ENCODE peak calls at places on chromosomes 16 and 17, in four cellular contexts. One of them, this sample, is unnamed.

GRCh38 chr17:801660-802059 is 19.5 kb downstream of the MRM3 start:
- DNase-seq in fibroblast of lung: peak; percentile 62
- DNase-seq in left ventricle myocardium inferior: no peak
- DNase-seq in stimulated activated CD4-positive, alpha-beta T cell treated with anti-CD3 and anti-CD28 coated beads, Interleukin-1b, Interleukin-23, amount 100 ng/mL, for 1 hour: no peak
- DNase-seq in this sample: no peak

GRCh38 chr16:85770741-85771140 is 19.8 kb upstream of the C16orf74 start:
- DNase-seq in stimulated activated CD4-positive, alpha-beta T cell treated with anti-CD3 and anti-CD28 coated beads, Interleukin-1b, Interleukin-23, amount 100 ng/mL, for 1 hour: no peak
- DNase-seq in fibroblast of lung: no peak
- DNase-seq in left ventricle myocardium inferior: no peak
- DNase-seq in this sample: no peak

GRCh38 chr16:89122322-89122831 is 28.7 kb downstream of the ACSF3 start:
- DNase-seq in stimulated activated CD4-positive, alpha-beta T cell treated with anti-CD3 and anti-CD28 coated beads, Interleukin-1b, Interleukin-23, amount 100 ng/mL, for 1 hour: peak; percentile 16
- DNase-seq in left ventricle myocardium inferior: no peak
- DNase-seq in fibroblast of lung: no peak
- DNase-seq in this sample: no peak

GRCh38 chr17:74043976-74044375 is 159.5 kb upstream of the RPL38 start:
- DNase-seq in left ventricle myocardium inferior: no peak
- DNase-seq in stimulated activated CD4-positive, alpha-beta T cell treated with anti-CD3 and anti-CD28 coated beads, Interleukin-1b, Interleukin-23, amount 100 ng/mL, for 1 hour: no peak
- DNase-seq in fibroblast of lung: no peak
- DNase-seq in this sample: no peak

GRCh38 chr17:58329808-58330543 is 1.4 kb upstream of the TSPOAP1 start:
- DNase-seq in stimulated activated CD4-positive, alpha-beta T cell treated with anti-CD3 and anti-CD28 coated beads, Interleukin-1b, Interleukin-23, amount 100 ng/mL, for 1 hour: no peak
- DNase-seq in left ventricle myocardium inferior: no peak
- DNase-seq in fibroblast of lung: no peak
- DNase-seq in this sample: no peak

GRCh38 chr16:85136213-85136704 is 24.0 kb upstream of the CIBAR2 start:
- DNase-seq in left ventricle myocardium inferior: no peak
- DNase-seq in fibroblast of lung: no peak
- DNase-seq in stimulated activated CD4-positive, alpha-beta T cell treated with anti-CD3 and anti-CD28 coated beads, Interleukin-1b, Interleukin-23, amount 100 ng/mL, for 1 hour: no peak
- DNase-seq in this sample: peak; percentile 71

GRCh38 chr17:14051692-14052091 is 17.6 kb upstream of the COX10 start:
- DNase-seq in stimulated activated CD4-positive, alpha-beta T cell treated with anti-CD3 and anti-CD28 coated beads, Interleukin-1b, Interleukin-23, amount 100 ng/mL, for 1 hour: no peak
- DNase-seq in fibroblast of lung: no peak
- DNase-seq in left ventricle myocardium inferior: no peak
- DNase-seq in this sample: no peak

GRCh38 chr17:74096456-74096855 is 107.0 kb upstream of the RPL38 start:
- DNase-seq in left ventricle myocardium inferior: no peak
- DNase-seq in fibroblast of lung: no peak
- DNase-seq in stimulated activated CD4-positive, alpha-beta T cell treated with anti-CD3 and anti-CD28 coated beads, Interleukin-1b, Interleukin-23, amount 100 ng/mL, for 1 hour: no peak
- DNase-seq in this sample: no peak

GRCh38 chr16:54928016-54928356 is 2.7 kb upstream of the IRX5 start:
- DNase-seq in fibroblast of lung: peak; percentile 34
- DNase-seq in left ventricle myocardium inferior: no peak
- DNase-seq in stimulated activated CD4-positive, alpha-beta T cell treated with anti-CD3 and anti-CD28 coated beads, Interleukin-1b, Interleukin-23, amount 100 ng/mL, for 1 hour: no peak
- DNase-seq in this sample: no peak

GRCh38 chr16:86680661-86681439 is 102.5 kb downstream of the FOXL1 start:
- DNase-seq in left ventricle myocardium inferior: no peak
- DNase-seq in fibroblast of lung: peak; percentile 82
- DNase-seq in stimulated activated CD4-positive, alpha-beta T cell treated with anti-CD3 and anti-CD28 coated beads, Interleukin-1b, Interleukin-23, amount 100 ng/mL, for 1 hour: no peak
- DNase-seq in this sample: no peak

GRCh38 chr17:19945009-19945650 is 32.5 kb downstream of the AKAP10 start:
- DNase-seq in left ventricle myocardium inferior: no peak
- DNase-seq in fibroblast of lung: no peak
- DNase-seq in stimulated activated CD4-positive, alpha-beta T cell treated with anti-CD3 and anti-CD28 coated beads, Interleukin-1b, Interleukin-23, amount 100 ng/mL, for 1 hour: no peak
- DNase-seq in this sample: no peak

GRCh38 chr17:19398301-19399181 is 11.6 kb upstream of the MFAP4 start:
- DNase-seq in stimulated activated CD4-positive, alpha-beta T cell treated with anti-CD3 and anti-CD28 coated beads, Interleukin-1b, Interleukin-23, amount 100 ng/mL, for 1 hour: no peak
- DNase-seq in left ventricle myocardium inferior: peak; percentile 68
- DNase-seq in fibroblast of lung: peak; percentile 19
- DNase-seq in this sample: peak; percentile 77

GRCh38 chr17:79843475-79843916 is 4.3 kb upstream of the CBX4 start:
- DNase-seq in stimulated activated CD4-positive, alpha-beta T cell treated with anti-CD3 and anti-CD28 coated beads, Interleukin-1b, Interleukin-23, amount 100 ng/mL, for 1 hour: no peak
- DNase-seq in fibroblast of lung: no peak
- DNase-seq in left ventricle myocardium inferior: no peak
- DNase-seq in this sample: no peak

GRCh38 chr16:50593410-50594139 is 45.4 kb downstream of the NKD1 start:
- DNase-seq in stimulated activated CD4-positive, alpha-beta T cell treated with anti-CD3 and anti-CD28 coated beads, Interleukin-1b, Interleukin-23, amount 100 ng/mL, for 1 hour: no peak
- DNase-seq in left ventricle myocardium inferior: no peak
- DNase-seq in fibroblast of lung: no peak
- DNase-seq in this sample: no peak

GRCh38 chr16:67764153-67764552 is 42.2 kb downstream of the RANBP10 start:
- DNase-seq in left ventricle myocardium inferior: no peak
- DNase-seq in stimulated activated CD4-positive, alpha-beta T cell treated with anti-CD3 and anti-CD28 coated beads, Interleukin-1b, Interleukin-23, amount 100 ng/mL, for 1 hour: no peak
- DNase-seq in fibroblast of lung: no peak
- DNase-seq in this sample: no peak

GRCh38 chr17:77736207-77736600 is 222.3 kb upstream of the TNRC6C start:
- DNase-seq in left ventricle myocardium inferior: peak; percentile 26
- DNase-seq in fibroblast of lung: no peak
- DNase-seq in stimulated activated CD4-positive, alpha-beta T cell treated with anti-CD3 and anti-CD28 coated beads, Interleukin-1b, Interleukin-23, amount 100 ng/mL, for 1 hour: no peak
- DNase-seq in this sample: peak; percentile 36

GRCh38 chr17:57375770-57376181 is 119.5 kb downstream of the MSI2 start:
- DNase-seq in stimulated activated CD4-positive, alpha-beta T cell treated with anti-CD3 and anti-CD28 coated beads, Interleukin-1b, Interleukin-23, amount 100 ng/mL, for 1 hour: no peak
- DNase-seq in left ventricle myocardium inferior: no peak
- DNase-seq in fibroblast of lung: peak; percentile 69
- DNase-seq in this sample: no peak

GRCh38 chr17:73641779-73642580 is 2.3 kb downstream of the SDK2 start:
- DNase-seq in stimulated activated CD4-positive, alpha-beta T cell treated with anti-CD3 and anti-CD28 coated beads, Interleukin-1b, Interleukin-23, amount 100 ng/mL, for 1 hour: no peak
- DNase-seq in left ventricle myocardium inferior: no peak
- DNase-seq in fibroblast of lung: no peak
- DNase-seq in this sample: no peak

GRCh38 chr16:75026892-75027391 is 28.1 kb downstream of the ZNRF1 start:
- DNase-seq in stimulated activated CD4-positive, alpha-beta T cell treated with anti-CD3 and anti-CD28 coated beads, Interleukin-1b, Interleukin-23, amount 100 ng/mL, for 1 hour: no peak
- DNase-seq in left ventricle myocardium inferior: no peak
- DNase-seq in fibroblast of lung: peak; percentile 69
- DNase-seq in this sample: no peak

GRCh38 chr16:30368122-30368791 is 2.0 kb downstream of the TBC1D10B start:
- DNase-seq in fibroblast of lung: peak; percentile 45
- DNase-seq in stimulated activated CD4-positive, alpha-beta T cell treated with anti-CD3 and anti-CD28 coated beads, Interleukin-1b, Interleukin-23, amount 100 ng/mL, for 1 hour: no peak
- DNase-seq in left ventricle myocardium inferior: no peak
- DNase-seq in this sample: peak; percentile 57

GRCh38 chr16:27642753-27643152 is 92.8 kb downstream of the KATNIP start:
- DNase-seq in stimulated activated CD4-positive, alpha-beta T cell treated with anti-CD3 and anti-CD28 coated beads, Interleukin-1b, Interleukin-23, amount 100 ng/mL, for 1 hour: no peak
- DNase-seq in fibroblast of lung: peak; percentile 20
- DNase-seq in left ventricle myocardium inferior: no peak
- DNase-seq in this sample: no peak

GRCh38 chr16:745739-746138 is 4.9 kb upstream of the CIAO3 start:
- DNase-seq in stimulated activated CD4-positive, alpha-beta T cell treated with anti-CD3 and anti-CD28 coated beads, Interleukin-1b, Interleukin-23, amount 100 ng/mL, for 1 hour: no peak
- DNase-seq in fibroblast of lung: no peak
- DNase-seq in left ventricle myocardium inferior: no peak
- DNase-seq in this sample: no peak

GRCh38 chr17:56528636-56529170 is 64.8 kb upstream of the NOG start:
- DNase-seq in stimulated activated CD4-positive, alpha-beta T cell treated with anti-CD3 and anti-CD28 coated beads, Interleukin-1b, Interleukin-23, amount 100 ng/mL, for 1 hour: no peak
- DNase-seq in fibroblast of lung: no peak
- DNase-seq in left ventricle myocardium inferior: no peak
- DNase-seq in this sample: no peak

GRCh38 chr17:76473541-76473985 is 6.2 kb downstream of the AANAT start:
- DNase-seq in left ventricle myocardium inferior: no peak
- DNase-seq in fibroblast of lung: no peak
- DNase-seq in stimulated activated CD4-positive, alpha-beta T cell treated with anti-CD3 and anti-CD28 coated beads, Interleukin-1b, Interleukin-23, amount 100 ng/mL, for 1 hour: no peak
- DNase-seq in this sample: no peak

GRCh38 chr16:71762186-71762585 is 37.7 kb upstream of the PHLPP2 start:
- DNase-seq in fibroblast of lung: peak; percentile 37
- DNase-seq in left ventricle myocardium inferior: no peak
- DNase-seq in stimulated activated CD4-positive, alpha-beta T cell treated with anti-CD3 and anti-CD28 coated beads, Interleukin-1b, Interleukin-23, amount 100 ng/mL, for 1 hour: no peak
- DNase-seq in this sample: no peak

GRCh38 chr16:23757116-23757515 is 2.3 kb downstream of the CHP2 start:
- DNase-seq in fibroblast of lung: no peak
- DNase-seq in stimulated activated CD4-positive, alpha-beta T cell treated with anti-CD3 and anti-CD28 coated beads, Interleukin-1b, Interleukin-23, amount 100 ng/mL, for 1 hour: no peak
- DNase-seq in left ventricle myocardium inferior: no peak
- DNase-seq in this sample: no peak

GRCh38 chr17:4786111-4786491 is at the start of gene VMO1:
- DNase-seq in stimulated activated CD4-positive, alpha-beta T cell treated with anti-CD3 and anti-CD28 coated beads, Interleukin-1b, Interleukin-23, amount 100 ng/mL, for 1 hour: no peak
- DNase-seq in fibroblast of lung: no peak
- DNase-seq in left ventricle myocardium inferior: no peak
- DNase-seq in this sample: no peak

GRCh38 chr17:29562615-29563014 is 4.2 kb downstream of the ABHD15 start:
- DNase-seq in left ventricle myocardium inferior: no peak
- DNase-seq in fibroblast of lung: no peak
- DNase-seq in stimulated activated CD4-positive, alpha-beta T cell treated with anti-CD3 and anti-CD28 coated beads, Interleukin-1b, Interleukin-23, amount 100 ng/mL, for 1 hour: no peak
- DNase-seq in this sample: no peak

GRCh38 chr17:69012895-69013805 is 47.6 kb downstream of the ABCA9 start:
- DNase-seq in stimulated activated CD4-positive, alpha-beta T cell treated with anti-CD3 and anti-CD28 coated beads, Interleukin-1b, Interleukin-23, amount 100 ng/mL, for 1 hour: no peak
- DNase-seq in left ventricle myocardium inferior: no peak
- DNase-seq in fibroblast of lung: peak; percentile 83
- DNase-seq in this sample: no peak

GRCh38 chr16:62105244-62105643 is 69.0 kb upstream of the CDH8 start:
- DNase-seq in fibroblast of lung: peak; percentile 0
- DNase-seq in stimulated activated CD4-positive, alpha-beta T cell treated with anti-CD3 and anti-CD28 coated beads, Interleukin-1b, Interleukin-23, amount 100 ng/mL, for 1 hour: no peak
- DNase-seq in left ventricle myocardium inferior: no peak
- DNase-seq in this sample: no peak

GRCh38 chr17:9843152-9844010 is 17.7 kb downstream of the GLP2R start:
- DNase-seq in stimulated activated CD4-positive, alpha-beta T cell treated with anti-CD3 and anti-CD28 coated beads, Interleukin-1b, Interleukin-23, amount 100 ng/mL, for 1 hour: no peak
- DNase-seq in fibroblast of lung: no peak
- DNase-seq in left ventricle myocardium inferior: no peak
- DNase-seq in this sample: no peak

GRCh38 chr17:82592289-82592683 is 56.0 kb downstream of the WDR45B start:
- DNase-seq in stimulated activated CD4-positive, alpha-beta T cell treated with anti-CD3 and anti-CD28 coated beads, Interleukin-1b, Interleukin-23, amount 100 ng/mL, for 1 hour: no peak
- DNase-seq in fibroblast of lung: no peak
- DNase-seq in left ventricle myocardium inferior: no peak
- DNase-seq in this sample: no peak

GRCh38 chr16:31072540-31073072 is 1.4 kb downstream of the ZNF668 start:
- DNase-seq in fibroblast of lung: peak; percentile 57
- DNase-seq in left ventricle myocardium inferior: no peak
- DNase-seq in stimulated activated CD4-positive, alpha-beta T cell treated with anti-CD3 and anti-CD28 coated beads, Interleukin-1b, Interleukin-23, amount 100 ng/mL, for 1 hour: no peak
- DNase-seq in this sample: no peak

This sample was measured in tibial artery.